ENCODE peak calls at places on chromosomes 4 and X, in six cellular contexts. W is left ventricle myocardium inferior; I is neuronal stem cell; C is stimulated activated CD8-positive, alpha-beta memory T cell treated with anti-CD3 and anti-CD28 coated beads, Interleukin-2, amount 100 ng/mL, for 1 hour; H is NCI-H2171; L is CD4-positive, CD25-positive, alpha-beta regulatory T cell. K is an unnamed sample.

GRCh38 chr4:86565641-86566040 is 28.5 kb upstream of the PTPN13 start:
- DNase-seq in W (no peak), I (no peak), C (no peak), H (no peak), L (no peak), K (no peak)

GRCh38 chrX:69906447-69906846 is 143.3 kb downstream of the AWAT2 start:
- DNase-seq in W (no peak), I (no peak), C (no peak), H (no peak), L (no peak), K (no peak)

GRCh38 chrX:118823263-118824172 is at the start of gene ZCCHC12:
- DNase-seq in W (peak; percentile 16), I (peak; percentile 75), C (peak; percentile 12), H (no peak), L (peak; percentile 26), K (peak; percentile 93)

GRCh38 chrX:85084770-85085393 is 81.2 kb downstream of the APOOL start:
- DNase-seq in W (no peak), I (peak; percentile 1), C (no peak), H (no peak), L (no peak), K (peak; percentile 54)

GRCh38 chrX:74506310-74507115 is 85.2 kb downstream of the SLC16A2 start:
- DNase-seq in W (no peak), I (no peak), C (no peak), H (no peak), L (no peak), K (no peak)

GRCh38 chr4:40897557-40898203 is 147.9 kb downstream of the NSUN7 start:
- DNase-seq in W (peak; percentile 62), I (peak; percentile 67), C (peak; percentile 14), H (peak; percentile 73), L (peak; percentile 17), K (peak; percentile 92)

GRCh38 chrX:48490661-48491060 is 14.7 kb downstream of the FTSJ1 start:
- DNase-seq in W (no peak), I (no peak), C (no peak), H (no peak), L (no peak), K (no peak)

GRCh38 chrX:74280759-74281158 is 23.2 kb upstream of the ZCCHC13 start:
- DNase-seq in W (no peak), I (no peak), C (no peak), H (no peak), L (no peak), K (no peak)

GRCh38 chr4:7134737-7135388 is 57.5 kb upstream of the SORCS2 start:
- DNase-seq in W (peak; percentile 55), I (no peak), C (no peak), H (no peak), L (no peak), K (no peak)

GRCh38 chr4:183132081-183132480 is 33.0 kb downstream of the WWC2 start:
- DNase-seq in W (no peak), I (no peak), C (no peak), H (no peak), L (no peak), K (no peak)

GRCh38 chrX:4764888-4765287 is 1051.4 kb upstream of the PRKX start:
- DNase-seq in W (no peak), I (no peak), C (no peak), H (no peak), L (no peak), K (no peak)

GRCh38 chrX:18946157-18946556 is 37.8 kb downstream of the PHKA2 start:
- DNase-seq in W (no peak), I (no peak), C (no peak), H (no peak), L (no peak), K (no peak)

GRCh38 chr4:43330288-43330687 is 437.8 kb downstream of the GRXCR1 start:
- DNase-seq in W (no peak), I (no peak), C (no peak), H (no peak), L (no peak), K (no peak)

GRCh38 chr4:151524610-151525009 is 115.6 kb downstream of the FHIP1A start:
- DNase-seq in W (no peak), I (no peak), C (no peak), H (no peak), L (no peak), K (peak; percentile 73)

GRCh38 chr4:10157478-10158354 is 41.1 kb upstream of the WDR1 start:
- DNase-seq in W (peak; percentile 33), I (peak; percentile 55), C (no peak), H (no peak), L (peak; percentile 12), K (peak; percentile 78)

GRCh38 chr4:112075129-112075753 is 70.0 kb upstream of the FAM241A start:
- DNase-seq in W (no peak), I (peak; percentile 32), C (no peak), H (peak; percentile 0), L (no peak), K (peak; percentile 72)

GRCh38 chrX:154448484-154448883 is 4.5 kb downstream of the FAM50A start:
- DNase-seq in W (no peak), I (no peak), C (no peak), H (no peak), L (no peak), K (no peak)

GRCh38 chr4:184416913-184417734 is 57.2 kb downstream of the IRF2 start:
- DNase-seq in W (no peak), I (no peak), C (no peak), H (no peak), L (peak; percentile 24), K (no peak)

GRCh38 chrX:17519349-17519748 is 144.3 kb downstream of the NHS start:
- DNase-seq in W (peak; percentile 62), I (no peak), C (no peak), H (no peak), L (no peak), K (no peak)

GRCh38 chr4:186021461-186022167 is 47.3 kb upstream of the TLR3 start:
- DNase-seq in W (no peak), I (peak; percentile 63), C (no peak), H (no peak), L (no peak), K (peak; percentile 85)

GRCh38 chrX:134669378-134670098 is 11.3 kb upstream of the PLAC1 start:
- DNase-seq in W (peak; percentile 19), I (no peak), C (no peak), H (no peak), L (no peak), K (no peak)

GRCh38 chrX:3142259-3143042 is 101.2 kb downstream of the ARSF start:
- DNase-seq in W (no peak), I (no peak), C (no peak), H (no peak), L (no peak), K (no peak)

GRCh38 chr4:120561648-120562047 is 360.9 kb downstream of the PRDM5 start:
- DNase-seq in W (no peak), I (no peak), C (no peak), H (no peak), L (no peak), K (peak; percentile 83)

GRCh38 chr4:154348657-154349056 is 142.9 kb downstream of the DCHS2 start:
- DNase-seq in W (no peak), I (no peak), C (no peak), H (no peak), L (no peak), K (peak; percentile 56)

GRCh38 chrX:115018944-115019343 is 1.5 kb upstream of the IL13RA2 start:
- DNase-seq in W (no peak), I (no peak), C (no peak), H (no peak), L (no peak), K (no peak)

GRCh38 chr4:87036713-87037112 is 101.9 kb downstream of the AFF1 start:
- DNase-seq in W (no peak), I (no peak), C (no peak), H (no peak), L (no peak), K (no peak)

GRCh38 chrX:66625525-66625924 is 13.4 kb downstream of the EDA2R start:
- DNase-seq in W (no peak), I (no peak), C (no peak), H (no peak), L (no peak), K (no peak)

GRCh38 chrX:129931411-129932136 is 25.6 kb downstream of the UTP14A start:
- DNase-seq in W (peak; percentile 94), I (peak; percentile 85), C (no peak), H (peak; percentile 70), L (peak; percentile 63), K (peak; percentile 94)

GRCh38 chr4:138938371-138938699 is 77.2 kb upstream of the NOCT start:
- DNase-seq in W (no peak), I (peak; percentile 35), C (no peak), H (peak; percentile 10), L (no peak), K (no peak)

GRCh38 chr4:54100607-54101189 is 735 bp downstream of the GSX2 start:
- DNase-seq in W (no peak), I (no peak), C (no peak), H (no peak), L (no peak), K (peak; percentile 58)

GRCh38 chrX:53483838-53484420 is 49.8 kb upstream of the HSD17B10 start:
- DNase-seq in W (no peak), I (no peak), C (no peak), H (no peak), L (no peak), K (no peak)

GRCh38 chr4:144451771-144452170 is 194.2 kb upstream of the HHIP start:
- DNase-seq in W (no peak), I (no peak), C (no peak), H (no peak), L (no peak), K (no peak)

GRCh38 chr4:11073621-11074051 is 355.1 kb downstream of the HS3ST1 start:
- DNase-seq in W (peak; percentile 62), I (no peak), C (no peak), H (no peak), L (no peak), K (peak; percentile 54)

GRCh38 chrX:43328358-43328946 is 327.6 kb upstream of the MAOA start:
- DNase-seq in W (no peak), I (no peak), C (no peak), H (no peak), L (no peak), K (no peak)

K was measured in endodermal cell.